ENCODE peak calls at places on chromosomes 7 and 10, in seven cellular contexts. One of them, this sample, is unnamed.

GRCh38 chr7:89927762-89928161 is 226.5 kb upstream of the STEAP1 start:
- ATAC-seq in PC-3: no peak
- ATAC-seq in heart right ventricle: no peak
- ATAC-seq in psoas muscle: no peak
- ATAC-seq in A549: no peak
- ATAC-seq in gastrocnemius medialis: no peak
- ATAC-seq in RWPE2: no peak
- ATAC-seq in this sample: peak; percentile 43

GRCh38 chr7:38428040-38428439 is 154.6 kb upstream of the TARP start:
- ATAC-seq in psoas muscle: no peak
- ATAC-seq in RWPE2: no peak
- ATAC-seq in gastrocnemius medialis: no peak
- ATAC-seq in PC-3: no peak
- ATAC-seq in heart right ventricle: no peak
- ATAC-seq in A549: no peak
- ATAC-seq in this sample: no peak

GRCh38 chr7:116417593-116418345 is 81.8 kb upstream of the CAV2 start:
- ATAC-seq in PC-3: peak; percentile 71
- ATAC-seq in RWPE2: peak; percentile 25
- ATAC-seq in gastrocnemius medialis: no peak
- ATAC-seq in psoas muscle: no peak
- ATAC-seq in heart right ventricle: peak; percentile 41
- ATAC-seq in A549: peak; percentile 43
- ATAC-seq in this sample: no peak

GRCh38 chr10:68471063-68471585 is 649 bp downstream of the DNA2 start:
- ATAC-seq in gastrocnemius medialis: no peak
- ATAC-seq in heart right ventricle: no peak
- ATAC-seq in RWPE2: peak; percentile 5
- ATAC-seq in PC-3: peak; percentile 12
- ATAC-seq in psoas muscle: no peak
- ATAC-seq in A549: no peak
- ATAC-seq in this sample: no peak

GRCh38 chr7:11625669-11626068 is 206.3 kb downstream of the THSD7A start:
- ATAC-seq in heart right ventricle: peak; percentile 71
- ATAC-seq in RWPE2: no peak
- ATAC-seq in psoas muscle: no peak
- ATAC-seq in A549: no peak
- ATAC-seq in PC-3: peak; percentile 69
- ATAC-seq in gastrocnemius medialis: peak; percentile 52
- ATAC-seq in this sample: peak; percentile 34

GRCh38 chr7:144391823-144392255 is 11.7 kb downstream of the NOBOX start:
- ATAC-seq in PC-3: peak; percentile 82
- ATAC-seq in RWPE2: peak; percentile 74
- ATAC-seq in heart right ventricle: peak; percentile 52
- ATAC-seq in gastrocnemius medialis: peak; percentile 86
- ATAC-seq in A549: peak; percentile 84
- ATAC-seq in psoas muscle: peak; percentile 78
- ATAC-seq in this sample: peak; percentile 72

GRCh38 chr7:88259656-88260380 is 40.0 kb upstream of the SRI start:
- ATAC-seq in heart right ventricle: no peak
- ATAC-seq in psoas muscle: no peak
- ATAC-seq in A549: no peak
- ATAC-seq in PC-3: peak; percentile 38
- ATAC-seq in RWPE2: no peak
- ATAC-seq in gastrocnemius medialis: no peak
- ATAC-seq in this sample: no peak

GRCh38 chr10:46220187-46220586 is 66.6 kb upstream of the ANTXRL start:
- ATAC-seq in gastrocnemius medialis: no peak
- ATAC-seq in PC-3: no peak
- ATAC-seq in RWPE2: no peak
- ATAC-seq in A549: no peak
- ATAC-seq in psoas muscle: no peak
- ATAC-seq in heart right ventricle: no peak
- ATAC-seq in this sample: no peak

GRCh38 chr10:70829543-70829942 is 13.8 kb downstream of the SGPL1 start:
- ATAC-seq in psoas muscle: peak; percentile 100
- ATAC-seq in PC-3: no peak
- ATAC-seq in gastrocnemius medialis: peak; percentile 100
- ATAC-seq in A549: no peak
- ATAC-seq in heart right ventricle: peak; percentile 95
- ATAC-seq in RWPE2: no peak
- ATAC-seq in this sample: no peak
- H3K27ac ChIP-seq in psoas muscle: peak overlapping the region; percentile 73
- H3K27ac ChIP-seq in PC-3: peak overlapping the region; percentile 84
- H3K27ac ChIP-seq in gastrocnemius medialis: peak overlapping the region; percentile 58
- H3K27ac ChIP-seq in A549: no peak overlapping the region
- H3K27ac ChIP-seq in heart right ventricle: no peak overlapping the region
- H3K27ac ChIP-seq in RWPE2: peak overlapping the region; percentile 48
- H3K27ac ChIP-seq in this sample: no peak overlapping the region

DNA sequence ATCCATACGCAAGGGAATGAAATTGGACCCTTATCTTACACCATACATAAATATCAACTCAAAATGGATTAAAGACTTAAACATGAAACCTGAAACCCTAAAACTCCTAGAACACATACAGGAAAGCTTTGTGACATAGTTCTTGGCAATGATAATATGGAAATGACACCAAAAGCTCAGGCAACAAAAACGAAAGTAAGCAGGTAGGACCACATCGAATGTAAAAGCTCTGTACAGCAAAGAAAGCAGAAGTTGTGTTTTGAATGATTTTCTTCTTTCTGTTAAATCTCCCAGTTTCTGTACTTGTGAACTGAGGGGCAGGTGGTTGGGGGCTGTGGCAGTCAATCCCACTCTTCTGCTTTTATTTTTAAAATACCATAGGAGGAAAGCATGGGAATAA is 368.4 kb upstream of the PODXL start:
- ATAC-seq in A549: no peak
- ATAC-seq in psoas muscle: no peak
- ATAC-seq in gastrocnemius medialis: no peak
- ATAC-seq in RWPE2: no peak
- ATAC-seq in PC-3: no peak
- ATAC-seq in heart right ventricle: no peak
- ATAC-seq in this sample: no peak
- H3K4me3 ChIP-seq in A549: peak overlapping the region; percentile 28
- H3K4me3 ChIP-seq in psoas muscle: no peak overlapping the region
- H3K4me3 ChIP-seq in gastrocnemius medialis: no peak overlapping the region
- H3K4me3 ChIP-seq in RWPE2: peak overlapping the region; percentile 18
- H3K4me3 ChIP-seq in PC-3: peak overlapping the region; percentile 60
- H3K4me3 ChIP-seq in heart right ventricle: no peak overlapping the region
- H3K4me3 ChIP-seq in this sample: no peak overlapping the region

DNA sequence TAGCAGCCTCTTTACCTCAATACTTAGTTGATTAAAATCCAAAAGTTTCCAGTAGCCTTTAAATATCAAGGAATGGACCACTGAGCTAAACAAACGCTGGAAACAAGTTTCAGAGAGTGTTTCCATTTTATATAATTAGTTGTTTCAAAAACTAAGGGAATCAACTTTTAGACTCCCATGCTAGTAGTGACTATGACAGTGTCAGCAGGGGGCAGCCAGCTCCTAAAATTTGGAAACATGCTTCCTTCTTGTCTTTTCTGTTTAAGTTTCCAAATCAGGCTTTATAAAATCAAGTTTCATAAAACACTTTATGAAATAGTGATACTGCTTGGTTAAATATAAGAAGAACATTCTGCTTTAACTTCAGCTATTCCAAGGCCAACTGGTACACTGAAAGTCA is 138.2 kb upstream of the TMEM229A start:
- ATAC-seq in gastrocnemius medialis: no peak
- ATAC-seq in RWPE2: peak; percentile 58
- ATAC-seq in PC-3: peak; percentile 84
- ATAC-seq in A549: no peak
- ATAC-seq in heart right ventricle: no peak
- ATAC-seq in psoas muscle: no peak
- ATAC-seq in this sample: no peak
- TF ChIP-seq CTCF in gastrocnemius medialis: no peak
- TF ChIP-seq CTCF in RWPE2: peak; percentile 68
- TF ChIP-seq CTCF in PC-3: peak; percentile 80
- TF ChIP-seq CTCF in A549: no peak
- TF ChIP-seq CTCF in heart right ventricle: peak; percentile 60
- TF ChIP-seq CTCF in psoas muscle: no peak
- TF ChIP-seq CTCF in this sample: peak; percentile 9

DNA sequence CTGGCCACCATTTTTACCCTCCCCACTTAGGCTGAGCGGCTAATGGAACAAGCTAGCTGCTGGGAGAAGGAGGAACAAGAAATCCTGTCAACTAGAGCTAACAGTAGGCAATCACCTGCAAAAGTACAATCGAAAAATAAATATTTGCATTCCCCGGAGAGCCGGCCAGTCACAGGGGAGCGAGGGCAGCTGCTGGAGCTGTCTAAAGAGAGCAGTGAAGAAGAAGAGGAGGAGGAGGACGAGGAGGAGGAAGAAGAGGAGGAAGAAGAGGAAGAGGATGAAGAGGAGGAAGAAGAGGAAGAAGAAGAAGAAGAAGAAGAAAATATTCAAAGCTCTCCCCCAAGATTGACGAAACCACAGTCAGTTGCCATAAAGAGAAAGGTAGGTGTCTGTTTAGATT is 89.6 kb upstream of the SAMD8 start:
- ATAC-seq in PC-3: peak; percentile 64
- ATAC-seq in heart right ventricle: no peak
- ATAC-seq in RWPE2: no peak
- ATAC-seq in gastrocnemius medialis: no peak
- ATAC-seq in psoas muscle: no peak
- ATAC-seq in A549: no peak
- ATAC-seq in this sample: no peak
- H3K27ac ChIP-seq in PC-3: peak overlapping the region; percentile 17
- H3K27ac ChIP-seq in heart right ventricle: no peak overlapping the region
- H3K27ac ChIP-seq in RWPE2: no peak overlapping the region
- H3K27ac ChIP-seq in gastrocnemius medialis: peak overlapping the region; percentile 46
- H3K27ac ChIP-seq in psoas muscle: no peak overlapping the region
- H3K27ac ChIP-seq in A549: no peak overlapping the region
- H3K27ac ChIP-seq in this sample: no peak overlapping the region

DNA sequence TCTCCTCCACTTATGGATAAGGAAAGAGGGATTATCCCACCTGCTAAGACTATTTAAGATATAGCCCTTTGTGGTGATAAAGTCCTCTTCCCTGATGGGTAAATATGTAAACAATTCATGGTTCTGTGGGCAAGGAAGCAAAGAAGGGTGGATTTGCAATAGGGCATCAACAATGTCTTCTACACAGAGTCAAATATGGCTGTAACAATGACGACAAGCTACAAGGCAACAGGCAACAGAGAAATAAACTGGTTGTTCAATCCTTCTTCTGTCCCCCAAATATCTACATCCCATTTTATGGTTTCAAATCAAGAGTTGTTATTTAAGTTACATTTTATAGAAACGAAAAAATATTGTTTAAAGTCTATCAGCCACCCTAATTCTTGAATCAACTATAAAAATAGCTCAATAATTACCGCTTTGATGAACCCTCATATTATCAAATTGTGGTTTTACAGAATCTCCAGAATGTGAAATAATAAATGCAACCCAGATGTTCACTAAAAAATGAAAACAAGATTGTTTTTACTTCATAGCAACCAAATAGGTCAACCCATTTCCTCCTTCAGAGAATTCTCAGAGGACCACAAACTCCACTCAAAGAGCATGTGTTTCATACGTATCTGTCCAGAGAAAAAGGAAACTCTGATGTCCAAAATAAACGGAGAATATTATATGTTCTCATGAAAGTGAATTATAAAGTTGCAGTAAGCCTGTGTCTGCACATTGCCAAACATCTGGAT is 13.8 kb downstream of the CYTH3 start:
- ATAC-seq in RWPE2: no peak
- ATAC-seq in A549: no peak
- ATAC-seq in heart right ventricle: peak; percentile 45
- ATAC-seq in PC-3: peak; percentile 12
- ATAC-seq in gastrocnemius medialis: peak; percentile 49
- ATAC-seq in psoas muscle: peak; percentile 42
- ATAC-seq in this sample: peak; percentile 56
- H3K4me3 ChIP-seq in RWPE2: no peak overlapping the region
- H3K4me3 ChIP-seq in A549: no peak overlapping the region
- H3K4me3 ChIP-seq in heart right ventricle: no peak overlapping the region
- H3K4me3 ChIP-seq in PC-3: no peak overlapping the region
- H3K4me3 ChIP-seq in gastrocnemius medialis: no peak overlapping the region
- H3K4me3 ChIP-seq in psoas muscle: no peak overlapping the region
- H3K4me3 ChIP-seq in this sample: no peak overlapping the region

GRCh38 chr7:131976411-131976810 is 420.0 kb upstream of the PODXL start:
- ATAC-seq in PC-3: no peak
- ATAC-seq in heart right ventricle: no peak
- ATAC-seq in gastrocnemius medialis: no peak
- ATAC-seq in A549: no peak
- ATAC-seq in psoas muscle: no peak
- ATAC-seq in RWPE2: no peak
- ATAC-seq in this sample: no peak
- TF ChIP-seq CTCF in PC-3: no peak
- TF ChIP-seq CTCF in heart right ventricle: no peak
- TF ChIP-seq CTCF in gastrocnemius medialis: no peak
- TF ChIP-seq CTCF in A549: no peak
- TF ChIP-seq CTCF in psoas muscle: no peak
- TF ChIP-seq CTCF in RWPE2: no peak
- TF ChIP-seq CTCF in this sample: no peak

DNA sequence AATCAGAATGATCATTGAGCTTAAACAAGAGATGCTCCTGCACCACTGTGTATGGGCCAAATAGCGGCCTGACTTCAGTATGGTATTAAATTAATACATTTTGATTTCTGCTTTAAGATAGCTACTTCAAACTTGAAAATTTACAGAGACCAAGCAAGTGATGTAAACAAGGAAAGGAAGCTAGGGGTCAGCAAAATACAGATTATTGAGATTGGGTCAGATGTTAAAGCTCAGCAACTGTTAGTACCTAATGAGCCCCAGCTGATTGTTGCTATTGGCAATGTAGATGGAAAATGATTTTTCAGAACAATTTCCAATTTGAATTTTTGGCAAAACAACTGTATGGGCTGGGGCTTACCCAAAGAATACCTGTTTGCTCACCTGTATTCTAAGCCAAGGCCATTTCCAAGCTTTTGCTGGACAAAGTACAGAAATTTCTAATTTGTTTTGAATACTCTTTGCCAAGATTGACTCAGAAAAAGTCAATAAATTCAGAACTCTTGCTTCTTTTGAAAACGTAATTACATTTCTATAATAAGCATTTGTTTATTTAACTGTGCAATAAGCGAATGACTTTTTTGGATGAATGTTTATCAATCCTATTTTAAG is 23.0 kb upstream of the DLD start:
- ATAC-seq in psoas muscle: no peak
- ATAC-seq in heart right ventricle: no peak
- ATAC-seq in gastrocnemius medialis: no peak
- ATAC-seq in RWPE2: no peak
- ATAC-seq in PC-3: no peak
- ATAC-seq in A549: no peak
- ATAC-seq in this sample: no peak
- H3K27ac ChIP-seq in psoas muscle: no peak overlapping the region
- H3K27ac ChIP-seq in heart right ventricle: no peak overlapping the region
- H3K27ac ChIP-seq in gastrocnemius medialis: no peak overlapping the region
- H3K27ac ChIP-seq in RWPE2: no peak overlapping the region
- H3K27ac ChIP-seq in PC-3: no peak overlapping the region
- H3K27ac ChIP-seq in A549: no peak overlapping the region
- H3K27ac ChIP-seq in this sample: no peak overlapping the region